ENCODE peak calls at places on chromosomes 4 and X, in seven cellular contexts. R, V, S, J, U, K and X are unnamed samples.

GRCh38 chrX:68684291-68684918 is 36.9 kb downstream of the STARD8 start:
- DNase-seq in R (peak; percentile 56), V (no peak), S (no peak), J (no peak), U (peak; percentile 13), K (peak; percentile 30), X (no peak)

GRCh38 chr4:7985891-7986441 is 46.3 kb upstream of the AFAP1 start:
- DNase-seq in R (no peak), V (no peak), S (peak; percentile 36), J (no peak), U (no peak), K (no peak), X (no peak)

GRCh38 chr4:152454398-152455011 is 81.4 kb downstream of the FBXW7 start:
- DNase-seq in R (no peak), V (no peak), S (peak; percentile 46), J (no peak), U (peak; percentile 49), K (peak; percentile 47), X (no peak)

GRCh38 chrX:124518888-124519287 is 172.5 kb downstream of the SH2D1A start:
- DNase-seq in R (no peak), V (no peak), S (peak; percentile 7), J (no peak), U (peak; percentile 55), K (no peak), X (no peak)

GRCh38 chr4:108834787-108835384 is 72.0 kb upstream of the ETNPPL start:
- DNase-seq in R (peak; percentile 40), V (peak; percentile 50), S (peak; percentile 74), J (no peak), U (peak; percentile 62), K (peak; percentile 59), X (no peak)

GRCh38 chr4:1489639-1489995 is 83.4 kb upstream of the NKX1-1 start:
- DNase-seq in R (no peak), V (no peak), S (no peak), J (no peak), U (no peak), K (no peak), X (no peak)

GRCh38 chr4:71217688-71218087 is 121.1 kb upstream of the SLC4A4 start:
- DNase-seq in R (no peak), V (no peak), S (no peak), J (no peak), U (no peak), K (no peak), X (no peak)

GRCh38 chr4:98749206-98749605 is 90.8 kb upstream of the TSPAN5 start:
- DNase-seq in R (no peak), V (no peak), S (no peak), J (no peak), U (peak; percentile 26), K (no peak), X (no peak)

GRCh38 chr4:95114521-95114920 is 356.8 kb downstream of the BMPR1B start:
- DNase-seq in R (no peak), V (no peak), S (peak; percentile 1), J (no peak), U (no peak), K (no peak), X (no peak)

GRCh38 chr4:151573945-151574344 is 165.0 kb downstream of the FHIP1A start:
- DNase-seq in R (peak; percentile 13), V (no peak), S (no peak), J (no peak), U (peak; percentile 11), K (no peak), X (no peak)

GRCh38 chrX:41033299-41033698 is 51.9 kb upstream of the USP9X start:
- DNase-seq in R (no peak), V (no peak), S (no peak), J (no peak), U (no peak), K (no peak), X (no peak)

GRCh38 chr4:157992038-157992706 is 180.7 kb downstream of the GASK1B start:
- DNase-seq in R (peak; percentile 55), V (peak; percentile 58), S (peak; percentile 77), J (no peak), U (peak; percentile 75), K (peak; percentile 81), X (no peak)

DNA sequence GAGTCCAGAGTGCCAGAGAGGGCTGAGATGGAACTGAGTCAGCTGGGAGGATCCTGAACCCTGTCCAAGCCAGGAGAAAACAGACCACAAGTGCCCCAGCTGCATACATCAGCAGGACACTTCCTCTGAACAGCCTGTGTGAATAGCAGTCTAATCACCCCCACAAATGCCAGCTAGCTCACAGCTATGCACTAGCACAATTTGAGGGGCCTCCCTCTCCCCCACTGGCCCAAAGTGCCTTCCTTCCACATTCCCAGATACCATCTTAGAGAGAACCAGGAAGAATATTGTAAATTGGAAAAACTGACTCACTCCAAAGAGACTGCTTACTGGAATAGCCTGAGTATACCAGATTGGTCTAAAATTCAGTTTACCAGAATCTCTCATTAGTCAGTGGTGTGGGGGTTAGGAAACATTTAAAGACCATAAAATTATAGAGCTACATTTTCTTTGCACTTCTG is 292.6 kb upstream of the KLF3 start:
- DNase-seq in R (peak; percentile 7), V (no peak), S (peak; percentile 4), J (no peak), U (peak; percentile 86), K (peak; percentile 19), X (no peak)
- H3K4ac ChIP-seq in R (no peak overlapping the region), V (no peak overlapping the region), S (no peak overlapping the region), J (no peak overlapping the region), U (no peak overlapping the region), K (no peak overlapping the region), X (no peak overlapping the region)

GRCh38 chr4:91108751-91109150 is 981.6 kb downstream of the CCSER1 start:
- DNase-seq in R (no peak), V (no peak), S (no peak), J (no peak), U (no peak), K (no peak), X (no peak)
- H3K18ac ChIP-seq in R (no peak overlapping the region), V (no peak overlapping the region), S (no peak overlapping the region), J (no peak overlapping the region), U (no peak overlapping the region), K (no peak overlapping the region), X (no peak overlapping the region)

GRCh38 chr4:40201898-40202297 is 5.1 kb downstream of the RHOH start:
- DNase-seq in R (no peak), V (no peak), S (no peak), J (no peak), U (no peak), K (no peak), X (no peak)
- H3K27ac ChIP-seq in R (no peak overlapping the region), V (no peak overlapping the region), S (no peak overlapping the region), J (no peak overlapping the region), U (no peak overlapping the region), K (no peak overlapping the region), X (no peak overlapping the region)

GRCh38 chrX:118058924-118059323 is 57.7 kb downstream of the KLHL13 start:
- DNase-seq in R (no peak), V (no peak), S (peak; percentile 1), J (no peak), U (no peak), K (peak; percentile 3), X (no peak)
- H3K4ac ChIP-seq in R (no peak overlapping the region), V (no peak overlapping the region), S (no peak overlapping the region), J (no peak overlapping the region), U (no peak overlapping the region), K (no peak overlapping the region), X (no peak overlapping the region)